ENCODE peak calls at places on chromosomes 3 and 15, in five cellular contexts. U is amygdala, G is RKO, R is NCI-H1436 treated with DMSO at 0.1 percent for 48 hours, Y is C1 segment of cervical spinal cord. B is an unnamed sample.

GRCh38 chr3:160677459-160677901 is 520 bp downstream of the ARL14 start:
- DNase-seq in G (no peak), U (no peak), Y (no peak), R (no peak), B (no peak)

GRCh38 chr3:118501152-118501551 is 533.5 kb downstream of the IGSF11 start:
- DNase-seq in Y (peak; percentile 8), G (peak; percentile 41), R (no peak), U (no peak), B (no peak)

GRCh38 chr3:27939940-27940339 is 217.8 kb upstream of the EOMES start:
- DNase-seq in G (peak; percentile 37), Y (no peak), R (no peak), U (no peak), B (no peak)

GRCh38 chr3:149752788-149753136 is 473 bp upstream of the COMMD2 start:
- DNase-seq in U (no peak), G (no peak), R (no peak), Y (no peak), B (no peak)

GRCh38 chr3:116951610-116952009 is 242.0 kb downstream of the TUSC7 start:
- DNase-seq in Y (no peak), R (no peak), U (no peak), G (no peak), B (no peak)

GRCh38 chr3:10290476-10291138 is 2.1 kb downstream of the GHRL start:
- DNase-seq in U (no peak), Y (no peak), G (no peak), R (no peak), B (no peak)

GRCh38 chr3:181726351-181727121 is 14.8 kb downstream of the SOX2 start:
- DNase-seq in U (no peak), R (peak; percentile 58), G (no peak), Y (no peak), B (peak; percentile 38)

GRCh38 chr3:21544076-21544462 is 206.9 kb downstream of the ZNF385D start:
- DNase-seq in Y (no peak), R (no peak), U (no peak), G (no peak), B (no peak)

GRCh38 chr3:115512565-115513410 is 110.5 kb upstream of the GAP43 start:
- DNase-seq in U (no peak), G (no peak), R (peak; percentile 24), Y (no peak), B (peak; percentile 37)

GRCh38 chr15:73190189-73190601 is 137.9 kb downstream of the NEO1 start:
- DNase-seq in U (no peak), Y (no peak), R (no peak), G (peak; percentile 16), B (no peak)

GRCh38 chr15:92159906-92160841 is 233.5 kb upstream of the ST8SIA2 start:
- DNase-seq in U (no peak), Y (no peak), R (no peak), G (no peak), B (no peak)

GRCh38 chr15:82159922-82160321 is 102.6 kb downstream of the EFL1 start:
- DNase-seq in U (no peak), G (peak; percentile 99), Y (no peak), R (no peak), B (no peak)

GRCh38 chr15:95644476-95644875 is 686.0 kb upstream of the NR2F2 start:
- DNase-seq in G (no peak), U (no peak), Y (no peak), R (no peak), B (no peak)

GRCh38 chr3:195270350-195271115 is 426 bp downstream of the XXYLT1 start:
- DNase-seq in G (peak; percentile 78), R (no peak), Y (peak; percentile 90), U (peak; percentile 86), B (no peak)

GRCh38 chr3:113516115-113516505 is 1.2 kb upstream of the SPICE1 start:
- DNase-seq in Y (no peak), U (no peak), R (no peak), G (peak; percentile 44), B (no peak)

GRCh38 chr3:23479026-23479425 is 275.9 kb downstream of the UBE2E2 start:
- DNase-seq in Y (no peak), G (no peak), U (no peak), R (no peak), B (no peak)

GRCh38 chr15:57235865-57236264 is 140.4 kb upstream of the CGNL1 start:
- DNase-seq in Y (no peak), U (no peak), R (no peak), G (peak; percentile 56), B (no peak)

GRCh38 chr3:146148468-146148931 is 12.5 kb downstream of the PLOD2 start:
- DNase-seq in R (no peak), G (peak; percentile 34), Y (no peak), U (no peak), B (no peak)

GRCh38 chr3:84318273-84318809 is 640.4 kb upstream of the CADM2 start:
- DNase-seq in R (no peak), Y (no peak), U (no peak), G (no peak), B (no peak)

GRCh38 chr3:46979958-46980497 is 562 bp downstream of the NBEAL2 start:
- DNase-seq in U (no peak), R (no peak), Y (no peak), G (peak; percentile 36), B (no peak)

GRCh38 chr15:98123834-98124233 is 163.3 kb downstream of the ARRDC4 start:
- DNase-seq in G (no peak), Y (no peak), R (no peak), U (no peak), B (no peak)

GRCh38 chr15:31278544-31279220 is 48.0 kb upstream of the KLF13 start:
- DNase-seq in G (no peak), R (no peak), Y (no peak), U (no peak), B (no peak)

GRCh38 chr15:55530861-55531313 is 22.9 kb upstream of the DNAAF4 start:
- DNase-seq in G (no peak), Y (no peak), U (no peak), R (no peak), B (no peak)

GRCh38 chr15:92654662-92655061 is 913 bp downstream of the FAM174B start:
- DNase-seq in U (no peak), G (no peak), Y (no peak), R (no peak), B (no peak)

GRCh38 chr3:176867681-176868663 is 329.3 kb downstream of the TBL1XR1 start:
- DNase-seq in G (no peak), Y (no peak), U (no peak), R (no peak), B (no peak)

GRCh38 chr3:56801151-56801596 is 575 bp downstream of the ARHGEF3 start:
- DNase-seq in G (peak; percentile 20), U (no peak), R (no peak), Y (peak; percentile 28), B (no peak)

GRCh38 chr3:69541823-69542264 is 156.0 kb upstream of the FRMD4B start:
- DNase-seq in Y (peak; percentile 26), G (no peak), R (no peak), U (peak; percentile 19), B (no peak)

GRCh38 chr15:69225355-69226027 is 65.1 kb downstream of the GLCE start:
- DNase-seq in U (no peak), R (no peak), G (peak; percentile 41), Y (no peak), B (no peak)

GRCh38 chr15:40746916-40747418 is 8.1 kb downstream of the RMDN3 start:
- DNase-seq in G (no peak), U (no peak), R (no peak), Y (no peak), B (no peak)

GRCh38 chr3:128875556-128876120 is 3.8 kb upstream of the ACAD9 start:
- DNase-seq in G (peak; percentile 29), Y (no peak), R (no peak), U (no peak), B (no peak)

GRCh38 chr15:101232677-101233076 is 19.2 kb downstream of the CHSY1 start:
- DNase-seq in R (no peak), Y (no peak), G (no peak), U (no peak), B (no peak)

GRCh38 chr15:47443839-47444238 is 273.5 kb upstream of the SEMA6D start:
- DNase-seq in G (no peak), Y (no peak), R (no peak), U (no peak), B (no peak)

GRCh38 chr15:70062321-70062956 is 35.3 kb downstream of the TLE3 start:
- DNase-seq in Y (peak; percentile 48), G (no peak), R (peak; percentile 88), U (peak; percentile 70), B (peak; percentile 68)

GRCh38 chr15:40776537-40777141 is 6.9 kb downstream of the C15orf62 start:
- DNase-seq in Y (no peak), G (no peak), R (no peak), U (no peak), B (no peak)

GRCh38 chr3:141076026-141076797 is 25.1 kb downstream of the SPSB4 start:
- DNase-seq in R (no peak), U (no peak), G (no peak), Y (no peak), B (no peak)

GRCh38 chr3:42247576-42248027 is 18.4 kb downstream of the CCK start:
- DNase-seq in U (peak; percentile 20), Y (peak; percentile 15), R (no peak), G (peak; percentile 56), B (no peak)

B was measured in anterior cingulate cortex.